ENCODE peak calls at places on chromosomes 16 and 17, in eight cellular contexts. J is Peyer's patch, R is H9, L is small intestine, S is heart left ventricle, D is mammary epithelial cell, A is cardiac muscle cell, H is kidney. I is an unnamed sample.

GRCh38 chr17:1260762-1261161 is 9.5 kb upstream of the BHLHA9 start:
- DNase-seq in J (no peak), R (no peak), L (no peak), S (no peak), D (no peak), A (no peak), H (no peak), I (no peak)

GRCh38 chr17:73645050-73645871 is 1.0 kb upstream of the SDK2 start:
- DNase-seq in J (peak), R (peak), L (no peak), S (peak), D (peak), A (peak), H (peak), I (peak)

GRCh38 chr16:24367186-24367585 is 111.1 kb downstream of the CACNG3 start:
- DNase-seq in J (no peak), R (no peak), L (no peak), S (no peak), D (no peak), A (no peak), H (no peak), I (no peak)

GRCh38 chr16:4316103-4316731 is 350 bp downstream of the GLIS2 start:
- DNase-seq in J (no peak), R (no peak), L (no peak), S (no peak), D (peak), A (peak), H (no peak), I (no peak)

GRCh38 chr16:79656537-79657115 is 56.1 kb upstream of the MAF start:
- DNase-seq in J (no peak), R (no peak), L (no peak), S (no peak), D (no peak), A (no peak), H (no peak), I (no peak)

GRCh38 chr16:81964808-81965207 is 46.5 kb downstream of the SDR42E1 start:
- DNase-seq in J (no peak), R (no peak), L (no peak), S (no peak), D (no peak), A (no peak), H (no peak), I (no peak)

GRCh38 chr17:11608396-11608795 is 10.1 kb downstream of the DNAH9 start:
- DNase-seq in J (peak), R (no peak), L (peak), S (peak), D (no peak), A (peak), H (no peak), I (no peak)

GRCh38 chr17:55440391-55440790 is 18.8 kb upstream of the MMD start:
- DNase-seq in J (no peak), R (no peak), L (no peak), S (no peak), D (peak), A (no peak), H (no peak), I (no peak)

GRCh38 chr17:80151333-80151732 is 4.4 kb upstream of the EIF4A3 start:
- DNase-seq in J (no peak), R (no peak), L (no peak), S (no peak), D (peak), A (peak), H (no peak), I (no peak)

GRCh38 chr17:2683912-2684311 is 27.7 kb downstream of the CLUH start:
- DNase-seq in J (no peak), R (no peak), L (peak), S (no peak), D (no peak), A (no peak), H (no peak), I (no peak)

GRCh38 chr17:2549392-2550211 is 37.9 kb upstream of the METTL16 start:
- DNase-seq in J (no peak), R (no peak), L (peak), S (no peak), D (peak), A (no peak), H (no peak), I (no peak)

GRCh38 chr17:27976331-27976730 is 66.1 kb upstream of the NLK start:
- DNase-seq in J (no peak), R (no peak), L (no peak), S (no peak), D (no peak), A (no peak), H (no peak), I (no peak)

GRCh38 chr16:9797306-9797705 is 384.9 kb downstream of the GRIN2A start:
- DNase-seq in J (no peak), R (no peak), L (peak), S (peak), D (peak), A (no peak), H (no peak), I (peak)
- H3K27ac ChIP-seq in J (no peak), R (no peak), L (no peak), S (peak), D (no peak), A (no peak), H (no peak), I (peak)

GRCh38 chr17:29045026-29045425 is 2.1 kb downstream of the PIPOX start:
- DNase-seq in J (no peak), R (no peak), L (no peak), S (no peak), D (no peak), A (no peak), H (no peak), I (no peak)

GRCh38 chr17:29045734-29046133 is 2.8 kb downstream of the PIPOX start:
- DNase-seq in J (no peak), R (no peak), L (peak), S (no peak), D (no peak), A (peak), H (no peak), I (no peak)

GRCh38 chr17:29043539-29044165 is 711 bp downstream of the PIPOX start:
- DNase-seq in J (no peak), R (no peak), L (no peak), S (no peak), D (no peak), A (no peak), H (no peak), I (no peak)

GRCh38 chr17:29048440-29049360 is 5.8 kb downstream of the PIPOX start:
- DNase-seq in J (no peak), R (no peak), L (no peak), S (no peak), D (no peak), A (no peak), H (no peak), I (no peak)

DNA sequence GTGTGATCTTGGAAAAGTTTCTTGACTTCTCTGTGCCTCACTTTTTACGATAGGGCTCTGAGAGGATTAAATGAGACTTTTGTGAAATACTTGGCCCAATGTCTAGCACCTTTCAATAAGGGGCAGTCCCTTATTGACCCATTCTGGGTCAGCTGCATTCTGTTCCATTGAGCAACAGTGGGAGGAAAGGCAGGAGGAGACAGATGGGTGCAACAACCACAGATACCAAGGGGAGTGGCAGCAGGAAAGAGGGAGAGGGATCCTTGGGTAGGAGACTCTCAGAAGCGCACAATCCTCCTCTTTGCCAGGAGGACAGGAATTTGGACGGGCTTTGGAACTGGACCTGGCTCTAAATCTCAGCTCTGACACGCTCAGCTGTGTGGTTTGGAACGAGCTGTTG is 3.5 kb downstream of the PIPOX start:
- DNase-seq in J (no peak), R (no peak), L (no peak), S (no peak), D (no peak), A (peak), H (no peak), I (no peak)
- H3K27ac ChIP-seq in J (no peak), R (no peak), L (no peak), S (no peak), D (no peak), A (no peak), H (no peak), I (no peak)

GRCh38 chr16:70756071-70756470 is 44.9 kb downstream of the VAC14 start:
- DNase-seq in J (no peak), R (no peak), L (no peak), S (no peak), D (no peak), A (no peak), H (peak), I (no peak)
- H3K27ac ChIP-seq in J (no peak), R (no peak), L (no peak), S (no peak), D (no peak), A (no peak), H (no peak), I (no peak)

GRCh38 chr16:57537596-57538234 is 1.3 kb upstream of the CCDC102A start:
- DNase-seq in J (no peak), R (peak), L (no peak), S (no peak), D (no peak), A (no peak), H (no peak), I (no peak)

GRCh38 chr16:57538235-57538711 is 1.9 kb upstream of the CCDC102A start:
- DNase-seq in J (no peak), R (no peak), L (no peak), S (no peak), D (no peak), A (no peak), H (peak), I (no peak)

GRCh38 chr16:57540387-57540786 is 2.1 kb upstream of the ADGRG5 start:
- DNase-seq in J (no peak), R (peak), L (no peak), S (no peak), D (no peak), A (no peak), H (peak), I (no peak)

GRCh38 chr16:57540906-57541753 is 1.3 kb upstream of the ADGRG5 start:
- DNase-seq in J (peak), R (peak), L (no peak), S (no peak), D (peak), A (no peak), H (peak), I (no peak)

GRCh38 chr16:57539072-57539796 is 2.9 kb upstream of the CCDC102A start:
- DNase-seq in J (no peak), R (no peak), L (no peak), S (no peak), D (no peak), A (no peak), H (no peak), I (no peak)
- H3K27ac ChIP-seq in J (peak), R (no peak), L (no peak), S (no peak), D (no peak), A (no peak), H (no peak), I (no peak)

DNA sequence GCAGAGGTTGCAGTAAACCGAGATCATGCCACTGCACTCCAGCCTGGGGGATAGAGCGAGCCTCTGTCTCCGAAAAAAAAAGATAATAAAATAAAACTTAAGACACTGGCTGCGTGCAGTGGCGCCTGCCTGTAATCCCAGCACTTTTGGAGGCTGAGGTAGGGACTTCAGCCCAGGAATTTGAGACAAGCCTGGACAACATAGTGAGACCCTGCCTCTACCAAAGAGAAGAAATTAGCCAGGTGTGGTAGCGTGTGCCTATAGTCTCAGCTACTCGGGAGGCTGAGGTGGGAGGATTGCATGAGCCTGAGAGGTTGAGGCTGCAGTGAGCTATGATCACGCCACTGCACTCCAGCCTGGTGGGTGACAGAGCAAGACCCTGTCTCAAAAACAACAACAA is 26.6 kb downstream of the RARA start:
- DNase-seq in J (no peak), R (no peak), L (no peak), S (no peak), D (no peak), A (no peak), H (no peak), I (no peak)
- H3K27ac ChIP-seq in J (no peak), R (no peak), L (no peak), S (no peak), D (no peak), A (no peak), H (no peak), I (no peak)

GRCh38 chr17:78374631-78375274 is 3.7 kb upstream of the PGS1 start:
- DNase-seq in J (no peak), R (peak), L (no peak), S (no peak), D (no peak), A (peak), H (no peak), I (no peak)

GRCh38 chr17:78374189-78374588 is 4.3 kb upstream of the PGS1 start:
- DNase-seq in J (no peak), R (no peak), L (no peak), S (no peak), D (no peak), A (no peak), H (no peak), I (no peak)

GRCh38 chr17:78375401-78376079 is 2.9 kb upstream of the PGS1 start:
- DNase-seq in J (no peak), R (no peak), L (no peak), S (peak), D (peak), A (peak), H (no peak), I (no peak)

GRCh38 chr17:78377858-78378224 is 608 bp upstream of the PGS1 start:
- DNase-seq in J (no peak), R (no peak), L (peak), S (no peak), D (no peak), A (no peak), H (no peak), I (no peak)

GRCh38 chr17:78376161-78376560 is 2.3 kb upstream of the PGS1 start:
- DNase-seq in J (no peak), R (no peak), L (peak), S (no peak), D (no peak), A (no peak), H (no peak), I (no peak)
- H3K27ac ChIP-seq in J (peak), R (no peak), L (no peak), S (peak), D (peak), A (no peak), H (no peak), I (peak)

GRCh38 chr16:85391769-85392583 is 221.1 kb upstream of the GSE1 start:
- DNase-seq in J (peak), R (no peak), L (peak), S (no peak), D (peak), A (no peak), H (peak), I (peak)

GRCh38 chr16:85392756-85393673 is 220.1 kb upstream of the GSE1 start:
- DNase-seq in J (no peak), R (no peak), L (no peak), S (no peak), D (no peak), A (no peak), H (peak), I (no peak)

GRCh38 chr16:85395207-85395912 is 217.8 kb upstream of the GSE1 start:
- DNase-seq in J (peak), R (no peak), L (peak), S (peak), D (peak), A (peak), H (peak), I (peak)

GRCh38 chr16:85394511-85395206 is 218.5 kb upstream of the GSE1 start:
- DNase-seq in J (no peak), R (no peak), L (no peak), S (no peak), D (no peak), A (no peak), H (peak), I (no peak)

DNA sequence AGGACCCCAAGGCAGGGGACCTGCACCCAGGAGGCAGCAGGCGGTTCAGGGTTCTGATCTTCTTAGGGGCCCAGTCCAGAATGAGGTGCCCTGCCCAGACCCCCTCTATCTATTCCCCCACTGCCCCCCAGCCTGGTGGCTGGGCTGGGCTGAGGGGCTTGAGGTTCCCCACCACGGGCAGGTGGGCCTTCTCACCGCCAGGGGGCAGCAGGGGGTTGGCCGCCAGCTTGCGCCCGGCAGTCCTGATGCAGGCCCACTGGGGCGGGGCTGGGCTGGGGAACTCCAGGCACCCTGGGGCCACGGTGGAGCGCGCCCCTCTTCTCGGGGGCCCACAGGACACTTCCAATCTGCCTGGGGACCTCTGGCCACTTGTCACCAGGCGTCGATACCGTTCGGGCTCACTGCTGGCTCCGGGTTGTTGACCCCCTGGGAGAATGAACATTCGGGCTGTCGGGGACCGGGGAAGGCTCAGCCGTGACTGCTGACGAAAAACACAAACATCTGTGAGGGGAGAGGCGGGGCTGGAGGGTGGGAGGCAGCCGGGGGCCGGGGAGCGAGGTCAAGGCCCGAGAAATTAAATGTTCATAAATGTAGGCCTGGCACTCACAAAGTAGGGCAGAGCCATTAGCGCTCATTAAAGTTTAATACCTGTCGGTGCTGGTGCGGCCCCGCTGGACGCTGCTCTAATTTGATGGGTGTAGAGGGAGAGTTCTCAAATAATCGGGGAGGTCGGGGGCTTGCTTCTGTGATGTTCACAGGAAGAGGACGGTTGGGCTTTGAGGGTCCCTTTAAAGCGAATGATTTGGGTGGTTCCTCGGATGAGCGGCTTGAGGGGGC is 219.2 kb upstream of the GSE1 start:
- DNase-seq in J (peak), R (peak), L (peak), S (peak), D (no peak), A (peak), H (peak), I (no peak)
- H3K27ac ChIP-seq in J (no peak), R (no peak), L (no peak), S (no peak), D (no peak), A (no peak), H (no peak), I (no peak)

GRCh38 chr17:45073414-45074070 is 12.4 kb downstream of the NMT1 start:
- DNase-seq in J (no peak), R (no peak), L (no peak), S (no peak), D (no peak), A (peak), H (no peak), I (no peak)
- H3K27ac ChIP-seq in J (peak), R (no peak), L (no peak), S (peak), D (peak), A (no peak), H (no peak), I (peak)

DNA sequence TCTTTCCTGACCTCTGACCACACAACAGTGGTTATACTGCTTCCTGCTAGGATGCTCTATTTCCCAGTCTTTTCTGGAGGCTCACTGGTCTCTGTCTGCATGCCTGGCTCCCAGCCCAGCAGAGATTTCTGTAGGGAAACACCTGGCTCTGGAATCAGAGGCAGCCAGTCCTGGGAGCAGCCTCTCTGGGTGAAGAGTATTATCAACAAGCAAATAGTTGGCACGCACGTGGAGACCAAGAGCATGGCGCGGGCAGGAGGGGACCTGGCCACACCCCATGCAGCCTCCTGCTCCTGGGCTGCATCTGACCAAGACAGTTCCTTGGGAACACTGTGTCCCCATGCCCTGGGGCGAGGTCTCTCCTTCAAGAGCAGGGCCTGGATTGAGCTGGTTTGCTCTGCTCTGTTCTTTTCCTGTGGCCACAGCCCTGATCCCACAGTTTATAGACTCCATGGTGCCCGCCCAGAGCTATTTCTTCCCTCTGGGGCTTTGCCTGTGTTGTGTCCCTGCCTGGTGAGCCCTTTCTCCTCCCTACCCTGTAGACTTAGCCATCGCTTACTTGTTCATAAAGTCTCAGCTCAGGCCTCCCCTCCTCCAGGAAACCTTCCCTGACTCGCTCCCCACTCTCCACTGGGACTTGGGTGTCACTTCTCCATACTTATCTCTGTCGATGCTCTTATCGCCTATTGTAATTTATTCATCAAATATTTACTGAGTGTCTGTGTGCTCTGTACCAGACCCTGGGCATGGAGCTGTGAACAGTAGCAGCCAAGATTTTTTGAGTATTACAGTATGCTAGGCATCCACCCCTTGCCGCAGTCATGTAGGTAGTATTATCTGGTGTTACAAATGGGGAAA is 60.6 kb downstream of the SCNN1B start:
- DNase-seq in J (peak), R (no peak), L (peak), S (no peak), D (peak), A (peak), H (peak), I (no peak)
- H3K27ac ChIP-seq in J (no peak), R (no peak), L (no peak), S (no peak), D (no peak), A (no peak), H (no peak), I (no peak)

I was measured in epithelial cell of prostate.